ENCODE peak calls at places on chromosome 10, in eight cellular contexts. S is fibroblast of mammary gland; N is osteocyte; Z is fibroblast of the conjunctiva; A is midbrain; F is Calu3; I is stimulated activated CD4-positive, alpha-beta T cell treated with anti-CD3 and anti-CD28 coated beads, TNF-alpha, amount 100 ng/mL, for 1 hour; O is CD8-positive, alpha-beta memory T cell. T is an unnamed sample.

GRCh38 chr10:93541402-93542357 is 24.8 kb upstream of the FFAR4 start:
- DNase-seq in S (peak; percentile 53), N (no peak), Z (peak; percentile 8), A (no peak), F (peak; percentile 45), I (peak; percentile 2), O (no peak), T (no peak)

GRCh38 chr10:129843702-129844101 is 120.4 kb downstream of the EBF3 start:
- DNase-seq in S (no peak), N (no peak), Z (no peak), A (no peak), F (no peak), I (no peak), O (no peak), T (no peak)

GRCh38 chr10:18290651-18291313 is 150.6 kb downstream of the CACNB2 start:
- DNase-seq in S (no peak), N (no peak), Z (no peak), A (no peak), F (no peak), I (no peak), O (no peak), T (no peak)

GRCh38 chr10:43680035-43680434 is 31.4 kb upstream of the ZNF32 start:
- DNase-seq in S (peak; percentile 57), N (no peak), Z (no peak), A (no peak), F (no peak), I (no peak), O (no peak), T (no peak)

GRCh38 chr10:96043895-96044580 is 655 bp downstream of the CCNJ start:
- DNase-seq in S (peak; percentile 25), N (peak; percentile 86), Z (no peak), A (peak; percentile 28), F (peak; percentile 37), I (peak; percentile 35), O (no peak), T (peak; percentile 90)

GRCh38 chr10:118595064-118595420 is 406 bp downstream of the PRLHR start:
- DNase-seq in S (no peak), N (no peak), Z (no peak), A (no peak), F (no peak), I (no peak), O (no peak), T (no peak)

GRCh38 chr10:127186846-127187245 is 9.5 kb downstream of the INSYN2A start:
- DNase-seq in S (no peak), N (no peak), Z (no peak), A (no peak), F (no peak), I (no peak), O (no peak), T (no peak)

GRCh38 chr10:101655581-101655980 is 39.4 kb downstream of the FBXW4 start:
- DNase-seq in S (peak; percentile 57), N (no peak), Z (no peak), A (no peak), F (no peak), I (no peak), O (no peak), T (no peak)

GRCh38 chr10:103614511-103615158 is 121.1 kb downstream of the NEURL1 start:
- DNase-seq in S (peak; percentile 36), N (no peak), Z (no peak), A (no peak), F (no peak), I (no peak), O (no peak), T (no peak)

GRCh38 chr10:48505394-48506112 is 99.3 kb downstream of the ARHGAP22 start:
- DNase-seq in S (no peak), N (peak; percentile 81), Z (no peak), A (no peak), F (peak; percentile 26), I (no peak), O (no peak), T (peak; percentile 56)

GRCh38 chr10:37712489-37713131 is 144.8 kb downstream of the ZNF248 start:
- DNase-seq in S (no peak), N (no peak), Z (no peak), A (no peak), F (no peak), I (no peak), O (no peak), T (peak; percentile 58)

GRCh38 chr10:49521062-49521461 is 17.9 kb downstream of the ERCC6 start:
- DNase-seq in S (no peak), N (no peak), Z (no peak), A (no peak), F (no peak), I (no peak), O (no peak), T (no peak)

GRCh38 chr10:10475812-10476211 is 541.9 kb upstream of the CELF2 start:
- DNase-seq in S (no peak), N (no peak), Z (no peak), A (no peak), F (no peak), I (no peak), O (no peak), T (no peak)

GRCh38 chr10:77970869-77971803 is 44.6 kb upstream of the DLG5 start:
- DNase-seq in S (peak; percentile 95), N (no peak), Z (peak; percentile 80), A (no peak), F (no peak), I (no peak), O (no peak), T (peak; percentile 33)

GRCh38 chr10:46536171-46536570 is 20.3 kb downstream of the GPRIN2 start:
- DNase-seq in S (no peak), N (no peak), Z (no peak), A (no peak), F (no peak), I (no peak), O (no peak), T (peak; percentile 59)

GRCh38 chr10:79087721-79088120 is 19.0 kb downstream of the ZMIZ1 start:
- DNase-seq in S (no peak), N (no peak), Z (no peak), A (no peak), F (no peak), I (no peak), O (no peak), T (no peak)

GRCh38 chr10:114541081-114541833 is 116.8 kb downstream of the ABLIM1 start:
- DNase-seq in S (peak; percentile 96), N (no peak), Z (peak; percentile 93), A (no peak), F (no peak), I (no peak), O (peak; percentile 91), T (no peak)

GRCh38 chr10:45383682-45384320 is 9.8 kb downstream of the ALOX5 start:
- DNase-seq in S (no peak), N (no peak), Z (no peak), A (no peak), F (no peak), I (no peak), O (no peak), T (peak; percentile 69)

T was measured in spleen.